ENCODE peak calls at places on chromosomes 16 and 17, in seven cellular contexts. C is K562, G is colonic mucosa, T is ELR, N is neuronal stem cell, Y is stomach, J is amniotic stem cell. A is an unnamed sample.

GRCh38 chr16:13178318-13178717 is 276.9 kb downstream of the SHISA9 start:
- DNase-seq in T (no peak), G (no peak), C (no peak), J (no peak), Y (no peak), N (no peak), A (no peak)

GRCh38 chr16:15949210-15950166 is at the start of gene ABCC1:
- DNase-seq in Y (peak), T (peak), J (no peak), N (peak), G (peak), C (peak), A (no peak)

GRCh38 chr16:7303014-7303676 is 29.5 kb upstream of the RBFOX1 start:
- DNase-seq in N (peak), C (no peak), J (no peak), Y (no peak), G (no peak), T (no peak), A (no peak)

GRCh38 chr17:39553326-39553945 is 54.3 kb downstream of the NEUROD2 start:
- DNase-seq in Y (no peak), G (no peak), C (no peak), T (peak), N (no peak), J (peak), A (no peak)

GRCh38 chr17:57080708-57081107 is 4.3 kb upstream of the AKAP1 start:
- DNase-seq in Y (no peak), C (no peak), J (no peak), T (peak), G (no peak), N (no peak), A (no peak)

GRCh38 chr16:57577691-57578224 is 35.3 kb downstream of the ADGRG5 start:
- DNase-seq in N (no peak), Y (no peak), T (no peak), J (no peak), G (no peak), C (no peak), A (no peak)

GRCh38 chr17:59067756-59068155 is 38.9 kb downstream of the TRIM37 start:
- DNase-seq in N (no peak), G (no peak), C (no peak), Y (no peak), T (no peak), J (no peak), A (no peak)

GRCh38 chr16:83845263-83845662 is 37.5 kb downstream of the HSBP1 start:
- DNase-seq in G (no peak), N (no peak), Y (no peak), C (no peak), J (no peak), T (no peak), A (no peak)

GRCh38 chr17:52420555-52421078 is 262.1 kb upstream of the CA10 start:
- DNase-seq in N (no peak), G (no peak), J (no peak), T (no peak), Y (no peak), C (no peak), A (no peak)

GRCh38 chr16:4115209-4115940 is 867 bp downstream of the ADCY9 start:
- DNase-seq in T (peak), Y (peak), N (peak), C (peak), G (peak), J (peak), A (peak)

GRCh38 chr16:69917739-69918138 is 33.4 kb upstream of the CLEC18A start:
- DNase-seq in N (peak), G (no peak), Y (no peak), C (no peak), T (peak), J (peak), A (peak)

GRCh38 chr17:65599650-65600049 is 38.2 kb upstream of the AXIN2 start:
- DNase-seq in J (no peak), Y (no peak), N (no peak), C (no peak), T (no peak), G (no peak), A (no peak)

GRCh38 chr17:55513885-55514590 is 2.8 kb upstream of the SMIM36 start:
- DNase-seq in N (peak), C (peak), G (peak), T (peak), Y (peak), J (peak), A (peak)

GRCh38 chr16:50238868-50239301 is 27.5 kb upstream of the ADCY7 start:
- DNase-seq in G (no peak), Y (no peak), T (no peak), C (no peak), J (no peak), N (no peak), A (no peak)

GRCh38 chr17:76446449-76447231 is 6.3 kb downstream of the UBE2O start:
- DNase-seq in Y (peak), J (no peak), N (no peak), C (peak), T (peak), G (no peak), A (peak)

GRCh38 chr17:7538050-7538449 is 10.8 kb upstream of the TNFSF12 start:
- DNase-seq in N (no peak), J (no peak), G (no peak), Y (no peak), C (no peak), T (no peak), A (no peak)

GRCh38 chr17:31060814-31061550 is 33.8 kb upstream of the NF1 start:
- DNase-seq in C (no peak), G (no peak), Y (no peak), T (no peak), J (no peak), N (no peak), A (no peak)

GRCh38 chr17:2336215-2337151 is at the start of gene TSR1:
- DNase-seq in G (peak), Y (peak), J (peak), N (peak), T (peak), C (peak), A (peak)

GRCh38 chr17:81364278-81365147 is 30.7 kb upstream of the BAHCC1 start:
- DNase-seq in Y (no peak), G (peak), C (no peak), N (no peak), T (no peak), J (no peak), A (no peak)

GRCh38 chr17:75417054-75417453 is 11.6 kb upstream of the GRB2 start:
- DNase-seq in Y (no peak), T (no peak), C (no peak), G (no peak), J (no peak), N (no peak), A (no peak)

GRCh38 chr17:80822700-80823410 is 168.8 kb upstream of the CHMP6 start:
- DNase-seq in G (no peak), J (no peak), Y (no peak), N (no peak), C (peak), T (peak), A (no peak)

GRCh38 chr17:45019177-45019711 is 32.2 kb downstream of the DCAKD start:
- DNase-seq in J (peak), N (no peak), T (peak), G (peak), Y (peak), C (peak), A (peak)

GRCh38 chr17:39194089-39194984 is 3.1 kb downstream of the CACNB1 start:
- DNase-seq in C (peak), N (peak), G (no peak), Y (no peak), J (no peak), T (peak), A (no peak)

GRCh38 chr17:55770220-55770870 is 19.5 kb downstream of the PCTP start:
- DNase-seq in Y (no peak), C (peak), T (peak), N (peak), G (no peak), J (peak), A (peak)

GRCh38 chr17:43907425-43907981 is at the start of gene MPP2:
- DNase-seq in J (peak), G (peak), T (peak), N (peak), C (peak), Y (peak), A (peak)

GRCh38 chr17:62714016-62714777 is 86.7 kb downstream of the MRC2 start:
- DNase-seq in C (no peak), N (no peak), T (peak), G (no peak), J (no peak), Y (no peak), A (no peak)

GRCh38 chr17:549197-550040 is 165.2 kb downstream of the VPS53 start:
- DNase-seq in J (no peak), C (no peak), Y (no peak), G (no peak), N (no peak), T (peak), A (peak)

GRCh38 chr16:3149630-3150345 is 15.0 kb downstream of the ZNF213 start:
- DNase-seq in G (peak), J (no peak), N (peak), Y (peak), C (peak), T (peak), A (peak)

GRCh38 chr16:22888791-22889190 is 74.8 kb downstream of the HS3ST2 start:
- DNase-seq in T (no peak), N (no peak), G (no peak), C (no peak), J (no peak), Y (no peak), A (no peak)

GRCh38 chr17:49483588-49484509 is 11.2 kb upstream of the NGFR start:
- DNase-seq in J (no peak), T (no peak), Y (no peak), C (no peak), N (no peak), G (no peak), A (no peak)

GRCh38 chr17:44176257-44176656 is 5.8 kb downstream of the ASB16 start:
- DNase-seq in N (no peak), G (no peak), Y (no peak), C (no peak), J (no peak), T (no peak), A (no peak)

GRCh38 chr16:66714062-66714461 is 17.5 kb upstream of the CMTM4 start:
- DNase-seq in C (no peak), Y (no peak), J (no peak), N (no peak), T (no peak), G (no peak), A (no peak)

GRCh38 chr17:79837888-79838540 is 1.2 kb downstream of the CBX4 start:
- DNase-seq in C (no peak), G (peak), N (no peak), Y (no peak), T (no peak), J (no peak), A (no peak)

GRCh38 chr16:14640538-14640937 is 7.8 kb downstream of the BFAR start:
- DNase-seq in G (peak), Y (no peak), J (no peak), N (no peak), T (no peak), C (no peak), A (no peak)

GRCh38 chr17:1961187-1961586 is 63.9 kb downstream of the RTN4RL1 start:
- DNase-seq in G (no peak), N (peak), T (no peak), J (no peak), C (no peak), Y (no peak), A (no peak)

GRCh38 chr16:81797443-81797842 is 18.4 kb downstream of the PLCG2 start:
- DNase-seq in N (no peak), C (no peak), G (no peak), T (no peak), Y (no peak), J (no peak), A (no peak)

GRCh38 chr17:58786586-58787295 is 31.1 kb downstream of the PPM1E start:
- DNase-seq in T (peak), C (peak), Y (peak), G (no peak), N (no peak), J (peak), A (no peak)

GRCh38 chr17:4450710-4451316 is 17.1 kb downstream of the SPNS3 start:
- DNase-seq in T (no peak), N (no peak), C (no peak), J (no peak), Y (no peak), G (no peak), A (no peak)

GRCh38 chr16:4414187-4414909 is 2.0 kb downstream of the CORO7 start:
- DNase-seq in C (no peak), Y (peak), N (no peak), G (no peak), T (no peak), J (no peak), A (no peak)

GRCh38 chr17:63919311-63919723 is 678 bp upstream of the GH1 start:
- DNase-seq in T (peak), N (peak), C (peak), G (peak), Y (peak), J (peak), A (peak)